ENCODE peak calls at places on chromosomes 3 and 15, in five cellular contexts. I is endothelial cell, L is mucosa of descending colon, R is RPMI8226, D is AG04450. J is an unnamed sample.

GRCh38 chr15:57555270-57555669 is 36.4 kb upstream of the MYZAP start:
- DNase-seq in I (no peak), L (no peak), R (no peak), D (no peak), J (peak)

GRCh38 chr15:55799287-55800212 is 56.6 kb upstream of the PRTG start:
- DNase-seq in I (peak), L (peak), R (peak), D (no peak), J (peak)

GRCh38 chr3:179898024-179898423 is 138.7 kb downstream of the PEX5L start:
- DNase-seq in I (peak), L (no peak), R (peak), D (peak), J (peak)

GRCh38 chr15:39924437-39924836 is 4.4 kb upstream of the GPR176 start:
- DNase-seq in I (no peak), L (no peak), R (no peak), D (no peak), J (no peak)

GRCh38 chr3:11379238-11379823 is 107.1 kb downstream of the ATG7 start:
- DNase-seq in I (peak), L (no peak), R (peak), D (no peak), J (peak)

GRCh38 chr3:107992976-107993684 is 97.7 kb downstream of the CD47 start:
- DNase-seq in I (no peak), L (no peak), R (no peak), D (no peak), J (peak)

GRCh38 chr3:88188436-88188835 is 38.7 kb downstream of the C3orf38 start:
- DNase-seq in I (no peak), L (no peak), R (no peak), D (no peak), J (peak)

GRCh38 chr3:65246561-65246960 is 558.8 kb upstream of the ADAMTS9 start:
- DNase-seq in I (no peak), L (no peak), R (no peak), D (no peak), J (no peak)

GRCh38 chr15:62165029-62165792 is at the start of gene C2CD4B:
- DNase-seq in I (peak), L (peak), R (peak), D (no peak), J (no peak)

GRCh38 chr3:4406746-4407568 is 60.1 kb downstream of the SUMF1 start:
- DNase-seq in I (no peak), L (no peak), R (no peak), D (no peak), J (no peak)

GRCh38 chr15:62566248-62566647 is 401.2 kb upstream of the C2CD4B start:
- DNase-seq in I (no peak), L (no peak), R (no peak), D (no peak), J (no peak)

GRCh38 chr3:20974389-20974788 is 776.6 kb downstream of the ZNF385D start:
- DNase-seq in I (no peak), L (no peak), R (no peak), D (no peak), J (no peak)

GRCh38 chr15:35495075-35495474 is 50.9 kb downstream of the DPH6 start:
- DNase-seq in I (no peak), L (no peak), R (no peak), D (no peak), J (peak)

GRCh38 chr3:148464246-148464645 is 233.5 kb upstream of the AGTR1 start:
- DNase-seq in I (no peak), L (no peak), R (no peak), D (no peak), J (peak)

GRCh38 chr3:88149146-88149515 is 628 bp upstream of the C3orf38 start:
- DNase-seq in I (no peak), L (no peak), R (no peak), D (no peak), J (peak)

GRCh38 chr3:191356586-191357439 is 26.5 kb upstream of the UTS2B start:
- DNase-seq in I (no peak), L (no peak), R (no peak), D (no peak), J (peak)

GRCh38 chr3:186025161-186025560 is 83.7 kb downstream of the ETV5 start:
- DNase-seq in I (no peak), L (no peak), R (no peak), D (peak), J (peak)

GRCh38 chr3:195566797-195567196 is 16.9 kb downstream of the APOD start:
- DNase-seq in I (no peak), L (no peak), R (peak), D (no peak), J (peak)

GRCh38 chr15:80788536-80788935 is 9.4 kb downstream of the CEMIP start:
- DNase-seq in I (no peak), L (no peak), R (no peak), D (peak), J (no peak)

GRCh38 chr15:69394556-69395282 is 19.4 kb upstream of the KIF23 start:
- DNase-seq in I (peak), L (peak), R (peak), D (no peak), J (peak)

GRCh38 chr15:66287461-66288055 is 5.8 kb upstream of the DIS3L start:
- DNase-seq in I (no peak), L (no peak), R (peak), D (no peak), J (peak)

GRCh38 chr3:81268526-81268925 is 492.9 kb downstream of the GBE1 start:
- DNase-seq in I (no peak), L (no peak), R (no peak), D (no peak), J (no peak)

GRCh38 chr15:45391746-45392711 is 13.7 kb upstream of the GATM start:
- DNase-seq in I (no peak), L (no peak), R (peak), D (no peak), J (no peak)

J was measured in RPMI7951.